ENCODE peak calls at places on chromosomes 7 and 10, in ten cellular contexts. K is adrenal gland, Z is body of pancreas, L is thyroid gland, T is pancreas, N is lower lobe of right lung, I is PC-3, Y is colonic mucosa, J is DND-41, E is tibial nerve. P is an unnamed sample. For H3K4me1, the result is how much of the 10 kb centered on the place peaks cover.

GRCh38 chr7:148121426-148121825 is 469.1 kb upstream of the C7orf33 start:
- DNase-seq in N (no peak), T (no peak), E (no peak), Z (no peak), K (no peak), I (no peak), J (no peak), L (no peak), Y (no peak), P (no peak)

GRCh38 chr10:103612462-103613365 is 119.2 kb downstream of the NEURL1 start:
- DNase-seq in Y (no peak), Z (no peak), E (no peak), K (no peak), T (no peak), I (no peak), N (no peak), J (no peak), L (no peak), P (no peak)

GRCh38 chr10:79130846-79131245 is 62.1 kb downstream of the ZMIZ1 start:
- DNase-seq in Z (no peak), N (no peak), L (no peak), T (no peak), I (no peak), E (no peak), Y (no peak), J (no peak), K (no peak), P (no peak)

GRCh38 chr10:101774589-101775272 is 1.2 kb downstream of the FGF8 start:
- DNase-seq in K (no peak), J (no peak), E (no peak), L (no peak), I (no peak), N (no peak), T (no peak), Y (no peak), Z (no peak), P (peak)

GRCh38 chr10:121593267-121593666 is 5.0 kb downstream of the FGFR2 start:
- DNase-seq in Z (no peak), T (no peak), N (no peak), L (no peak), K (no peak), E (no peak), Y (no peak), I (no peak), J (no peak), P (no peak)

GRCh38 chr10:21234761-21235160 is 290.7 kb downstream of the SKIDA1 start:
- DNase-seq in K (no peak), Z (no peak), J (no peak), I (no peak), N (no peak), Y (no peak), T (no peak), E (no peak), L (no peak), P (no peak)

GRCh38 chr7:46283852-46284251 is 362.8 kb upstream of the IGFBP3 start:
- DNase-seq in N (no peak), Z (no peak), I (no peak), E (no peak), J (no peak), T (no peak), Y (no peak), K (no peak), L (no peak), P (no peak)

GRCh38 chr7:32239764-32240163 is 169.6 kb upstream of the PDE1C start:
- DNase-seq in L (no peak), J (no peak), K (no peak), N (no peak), Y (no peak), E (no peak), I (no peak), T (no peak), Z (no peak), P (no peak)

GRCh38 chr7:73893342-73894101 is 32.6 kb downstream of the TMEM270 start:
- DNase-seq in J (no peak), L (peak), E (peak), Y (no peak), I (no peak), N (peak), Z (peak), K (no peak), T (no peak), P (no peak)

GRCh38 chr7:134954197-134955082 is 31.9 kb upstream of the AGBL3 start:
- DNase-seq in Y (no peak), L (no peak), I (peak), E (no peak), N (no peak), T (no peak), K (no peak), J (no peak), Z (no peak), P (peak)

GRCh38 chr7:96996111-96996936 is 9.0 kb upstream of the DLX6 start:
- DNase-seq in L (no peak), K (no peak), E (no peak), Y (no peak), Z (no peak), J (no peak), T (no peak), I (no peak), N (no peak), P (no peak)

DNA sequence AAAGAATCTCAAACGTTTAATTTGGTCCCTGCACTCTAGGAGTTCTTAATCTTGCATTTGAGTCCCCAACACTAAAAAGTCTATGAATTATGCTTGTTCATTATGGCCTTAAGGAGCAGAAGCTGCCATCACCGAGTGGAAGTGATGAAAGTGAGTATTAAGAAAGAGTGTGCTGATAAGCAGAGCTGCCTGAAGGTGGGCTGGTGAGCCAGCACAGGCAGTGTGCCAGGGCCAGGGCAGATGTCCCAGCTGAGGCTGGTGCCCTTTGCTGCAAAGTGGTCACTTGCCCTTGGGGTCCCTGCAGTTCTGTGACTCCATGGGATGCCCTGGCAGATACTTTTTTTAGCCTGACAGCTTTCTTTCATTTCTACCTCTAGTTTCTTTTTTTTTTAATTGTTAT is 73.0 kb upstream of the LOXL4 start:
- DNase-seq in Y (no peak), I (no peak), N (no peak), J (no peak), K (peak), E (no peak), L (no peak), T (no peak), Z (no peak), P (no peak)
- H3K4me1 ChIP-seq in Y (under half), I (under half), N (under half), J (under half), K (under half), E (under half), L (under half), T (under half), Z (under half), P (under half)

GRCh38 chr10:124073642-124074377 is 19.6 kb downstream of the CHST15 start:
- DNase-seq in K (no peak), N (no peak), L (no peak), I (no peak), Z (no peak), E (no peak), T (no peak), Y (no peak), J (no peak), P (no peak)
- H3K27ac ChIP-seq in K (peak), N (no peak), L (no peak), I (no peak), Z (no peak), E (no peak), T (no peak), Y (no peak), J (peak), P (no peak)

GRCh38 chr10:61941202-61941651 is 39.7 kb downstream of the ARID5B start:
- DNase-seq in T (no peak), I (no peak), Z (no peak), Y (no peak), N (no peak), J (no peak), K (no peak), E (no peak), L (no peak), P (no peak)
- H3K4me1 ChIP-seq in T (under half), I (half or more), Z (under half), Y (under half), N (half or more), J (under half), K (half or more), E (half or more), L (under half), P (half or more)

GRCh38 chr10:58918887-58919286 is 257.6 kb upstream of the PHYHIPL start:
- DNase-seq in K (no peak), Z (no peak), E (no peak), J (no peak), Y (no peak), N (no peak), L (no peak), T (no peak), I (no peak), P (no peak)

GRCh38 chr10:58920655-58921003 is 255.8 kb upstream of the PHYHIPL start:
- DNase-seq in Y (no peak), E (no peak), J (no peak), L (no peak), I (peak), N (no peak), K (no peak), Z (no peak), T (no peak), P (no peak)

GRCh38 chr10:58925381-58925780 is 251.1 kb upstream of the PHYHIPL start:
- DNase-seq in K (no peak), Z (no peak), J (no peak), I (no peak), T (no peak), N (no peak), Y (no peak), L (no peak), E (no peak), P (no peak)

GRCh38 chr10:58919927-58920654 is 256.4 kb upstream of the PHYHIPL start:
- DNase-seq in T (no peak), I (peak), Y (no peak), J (no peak), E (no peak), K (no peak), L (no peak), N (no peak), Z (no peak), P (no peak)

GRCh38 chr10:58921366-58921947 is 255.0 kb upstream of the PHYHIPL start:
- DNase-seq in N (no peak), Z (no peak), Y (no peak), J (no peak), T (no peak), K (no peak), E (no peak), I (no peak), L (no peak), P (no peak)
- H3K27ac ChIP-seq in N (no peak), Z (no peak), Y (no peak), J (no peak), T (no peak), K (peak), E (peak), I (peak), L (no peak), P (no peak)

DNA sequence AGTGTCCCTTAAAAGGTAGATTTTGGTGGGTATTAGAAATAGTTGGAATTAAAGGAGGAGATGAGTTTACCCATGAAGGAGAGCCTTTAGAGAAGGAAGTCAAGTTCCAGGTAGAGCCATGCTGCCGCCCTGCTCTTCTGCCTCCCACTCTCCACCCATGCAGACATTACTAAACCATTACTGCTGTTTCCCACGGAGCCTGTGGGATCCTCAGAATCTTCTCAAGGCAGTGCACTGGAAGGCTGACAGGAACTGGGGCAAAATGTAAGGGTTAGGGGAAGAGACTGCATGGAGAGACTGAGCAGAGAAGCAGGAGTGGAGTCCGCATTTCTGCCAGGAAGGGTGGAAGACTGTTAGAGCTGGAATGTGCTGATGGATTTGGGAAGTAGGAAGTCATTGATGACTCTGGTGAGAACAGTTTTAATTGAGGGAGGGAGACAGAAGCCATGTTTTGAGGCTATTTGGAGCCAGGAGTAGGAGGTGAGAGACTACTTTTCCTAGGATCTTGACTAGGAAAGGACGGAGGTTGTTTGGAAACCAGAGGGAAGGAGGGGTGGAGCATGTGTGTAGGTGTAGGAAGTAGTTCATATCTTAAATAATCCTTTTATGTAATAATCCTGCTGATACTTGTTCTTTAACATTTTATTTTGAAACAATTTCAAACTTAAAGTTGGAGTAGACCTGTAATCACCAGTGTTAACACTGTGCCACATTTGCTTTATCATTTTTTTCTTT is 109.0 kb downstream of the CCNY start:
- DNase-seq in L (no peak), J (no peak), N (no peak), Y (no peak), K (no peak), Z (no peak), E (no peak), T (no peak), I (no peak), P (no peak)
- H3K4me1 ChIP-seq in L (under half), J (half or more), N (half or more), Y (under half), K (half or more), Z (under half), E (half or more), T (under half), I (under half), P (under half)

GRCh38 chr7:36075561-36075960 is 77.5 kb upstream of the EEPD1 start:
- DNase-seq in Y (no peak), K (no peak), I (no peak), N (no peak), T (no peak), J (no peak), Z (no peak), L (no peak), E (no peak), P (no peak)

GRCh38 chr7:36070230-36070629 is 82.8 kb upstream of the EEPD1 start:
- DNase-seq in N (no peak), E (no peak), J (no peak), K (no peak), T (no peak), L (no peak), Z (no peak), Y (no peak), I (no peak), P (no peak)

GRCh38 chr7:36072620-36073019 is 80.4 kb upstream of the EEPD1 start:
- DNase-seq in L (no peak), Y (no peak), T (no peak), K (no peak), E (no peak), J (no peak), N (no peak), Z (no peak), I (no peak), P (no peak)

GRCh38 chr7:36076073-36076472 is 77.0 kb upstream of the EEPD1 start:
- DNase-seq in T (no peak), K (peak), I (no peak), E (no peak), N (no peak), J (no peak), Z (no peak), Y (no peak), L (no peak), P (no peak)

GRCh38 chr7:36071605-36072004 is 81.4 kb upstream of the EEPD1 start:
- DNase-seq in Z (no peak), T (no peak), E (no peak), Y (no peak), N (no peak), J (no peak), L (no peak), K (no peak), I (no peak), P (no peak)
- H3K27ac ChIP-seq in Z (no peak), T (no peak), E (no peak), Y (no peak), N (no peak), J (no peak), L (no peak), K (no peak), I (no peak), P (no peak)